ENCODE peak calls at places on chromosomes 1 and 21, in five cellular contexts. One of them, this sample, is unnamed.

GRCh38 chr1:226864311-226864710 is 6.1 kb upstream of the PSEN2 start:
- DNase-seq in endothelial cell of umbilical vein: no peak
- DNase-seq in AG04450: no peak
- DNase-seq in foreskin keratinocyte: no peak
- DNase-seq in heart right ventricle: no peak
- DNase-seq in this sample: no peak

GRCh38 chr1:73800376-73800775 is 397.6 kb downstream of the LRRIQ3 start:
- DNase-seq in endothelial cell of umbilical vein: no peak
- DNase-seq in AG04450: no peak
- DNase-seq in foreskin keratinocyte: peak; percentile 9
- DNase-seq in heart right ventricle: no peak
- DNase-seq in this sample: peak; percentile 8

GRCh38 chr1:148318123-148318899 is 164.8 kb downstream of the PPIAL4G start:
- DNase-seq in endothelial cell of umbilical vein: no peak
- DNase-seq in AG04450: no peak
- DNase-seq in foreskin keratinocyte: no peak
- DNase-seq in heart right ventricle: peak; percentile 23
- DNase-seq in this sample: no peak

GRCh38 chr21:15276243-15276642 is 211.4 kb upstream of the NRIP1 start:
- DNase-seq in endothelial cell of umbilical vein: no peak
- DNase-seq in AG04450: no peak
- DNase-seq in foreskin keratinocyte: no peak
- DNase-seq in heart right ventricle: no peak
- DNase-seq in this sample: no peak

GRCh38 chr21:39885119-39885848 is 18.0 kb downstream of the PCP4 start:
- DNase-seq in endothelial cell of umbilical vein: no peak
- DNase-seq in AG04450: no peak
- DNase-seq in foreskin keratinocyte: no peak
- DNase-seq in heart right ventricle: peak; percentile 52
- DNase-seq in this sample: no peak

GRCh38 chr1:41681331-41682136 is 197.1 kb upstream of the EDN2 start:
- DNase-seq in endothelial cell of umbilical vein: no peak
- DNase-seq in AG04450: no peak
- DNase-seq in foreskin keratinocyte: no peak
- DNase-seq in heart right ventricle: peak; percentile 26
- DNase-seq in this sample: no peak

GRCh38 chr1:48246727-48247126 is 24.2 kb downstream of the SLC5A9 start:
- DNase-seq in endothelial cell of umbilical vein: no peak
- DNase-seq in AG04450: no peak
- DNase-seq in foreskin keratinocyte: no peak
- DNase-seq in heart right ventricle: peak; percentile 52
- DNase-seq in this sample: no peak

GRCh38 chr1:171251042-171251740 is 2.9 kb downstream of the FMO1 start:
- DNase-seq in endothelial cell of umbilical vein: peak; percentile 16
- DNase-seq in AG04450: no peak
- DNase-seq in foreskin keratinocyte: no peak
- DNase-seq in heart right ventricle: no peak
- DNase-seq in this sample: peak; percentile 25

GRCh38 chr1:67716800-67717199 is 31.8 kb downstream of the GADD45A start:
- DNase-seq in endothelial cell of umbilical vein: no peak
- DNase-seq in AG04450: no peak
- DNase-seq in foreskin keratinocyte: peak; percentile 53
- DNase-seq in heart right ventricle: no peak
- DNase-seq in this sample: peak; percentile 48

GRCh38 chr1:85296980-85297379 is 20.5 kb upstream of the BCL10 start:
- DNase-seq in endothelial cell of umbilical vein: peak; percentile 28
- DNase-seq in AG04450: no peak
- DNase-seq in foreskin keratinocyte: peak; percentile 68
- DNase-seq in heart right ventricle: no peak
- DNase-seq in this sample: no peak

GRCh38 chr1:223802602-223803001 is 43.1 kb downstream of the TP53BP2 start:
- DNase-seq in endothelial cell of umbilical vein: no peak
- DNase-seq in AG04450: no peak
- DNase-seq in foreskin keratinocyte: no peak
- DNase-seq in heart right ventricle: no peak
- DNase-seq in this sample: no peak

GRCh38 chr1:223802032-223802431 is 43.7 kb downstream of the TP53BP2 start:
- DNase-seq in endothelial cell of umbilical vein: no peak
- DNase-seq in AG04450: no peak
- DNase-seq in foreskin keratinocyte: no peak
- DNase-seq in heart right ventricle: no peak
- DNase-seq in this sample: no peak

DNA sequence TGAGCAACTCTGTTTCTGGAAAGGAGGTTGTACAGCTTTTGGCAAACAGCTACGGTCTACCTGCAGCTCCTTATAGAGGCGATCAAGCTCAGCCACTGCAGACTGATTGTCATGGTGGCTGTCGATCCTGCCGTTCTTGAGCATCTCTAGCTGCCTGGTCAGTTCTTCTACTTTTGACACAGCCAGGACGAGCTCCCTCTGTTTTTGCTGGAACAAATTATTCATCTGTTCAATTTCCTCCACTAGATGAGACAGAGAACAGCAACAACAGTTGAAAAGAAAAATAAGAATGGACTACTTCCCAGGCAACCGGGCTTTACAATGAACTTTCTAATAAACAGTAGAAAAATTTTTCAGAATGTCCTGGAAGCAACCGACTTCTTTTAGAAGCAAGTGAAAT is 42.5 kb downstream of the TP53BP2 start:
- DNase-seq in endothelial cell of umbilical vein: no peak
- DNase-seq in AG04450: no peak
- DNase-seq in foreskin keratinocyte: no peak
- DNase-seq in heart right ventricle: no peak
- DNase-seq in this sample: no peak
- H3K27ac ChIP-seq in endothelial cell of umbilical vein: no peak overlapping the region
- H3K27ac ChIP-seq in AG04450: no peak overlapping the region
- H3K27ac ChIP-seq in foreskin keratinocyte: no peak overlapping the region
- H3K27ac ChIP-seq in heart right ventricle: no peak overlapping the region
- H3K27ac ChIP-seq in this sample: no peak overlapping the region

GRCh38 chr1:156726549-156727226 is 1.6 kb upstream of the METTL25B start:
- DNase-seq in endothelial cell of umbilical vein: peak; percentile 62
- DNase-seq in AG04450: no peak
- DNase-seq in foreskin keratinocyte: no peak
- DNase-seq in heart right ventricle: no peak
- DNase-seq in this sample: peak; percentile 78
- TF ChIP-seq CTCF in endothelial cell of umbilical vein: peak; percentile 69
- TF ChIP-seq CTCF in AG04450: peak; percentile 71
- TF ChIP-seq CTCF in foreskin keratinocyte: peak; percentile 77
- TF ChIP-seq CTCF in heart right ventricle: peak; percentile 55
- TF ChIP-seq CTCF in this sample: no peak

GRCh38 chr1:21707086-21707840 is 38.1 kb upstream of the RAP1GAP start:
- DNase-seq in endothelial cell of umbilical vein: peak; percentile 68
- DNase-seq in AG04450: no peak
- DNase-seq in foreskin keratinocyte: no peak
- DNase-seq in heart right ventricle: no peak
- DNase-seq in this sample: no peak
- H3K27ac ChIP-seq in endothelial cell of umbilical vein: no peak overlapping the region
- H3K27ac ChIP-seq in AG04450: no peak overlapping the region
- H3K27ac ChIP-seq in foreskin keratinocyte: no peak overlapping the region
- H3K27ac ChIP-seq in heart right ventricle: no peak overlapping the region
- H3K27ac ChIP-seq in this sample: no peak overlapping the region

GRCh38 chr1:225815526-225816178 is 5.7 kb downstream of the EPHX1 start:
- DNase-seq in endothelial cell of umbilical vein: no peak
- DNase-seq in AG04450: no peak
- DNase-seq in foreskin keratinocyte: no peak
- DNase-seq in heart right ventricle: no peak
- DNase-seq in this sample: no peak
- TF ChIP-seq CTCF in endothelial cell of umbilical vein: no peak
- TF ChIP-seq CTCF in AG04450: no peak
- TF ChIP-seq CTCF in foreskin keratinocyte: no peak
- TF ChIP-seq CTCF in heart right ventricle: no peak
- TF ChIP-seq CTCF in this sample: no peak

GRCh38 chr21:27693376-27693775 is 726.5 kb upstream of the ADAMTS5 start:
- DNase-seq in endothelial cell of umbilical vein: no peak
- DNase-seq in AG04450: no peak
- DNase-seq in foreskin keratinocyte: peak; percentile 96
- DNase-seq in heart right ventricle: no peak
- DNase-seq in this sample: peak; percentile 74
- H3K27ac ChIP-seq in endothelial cell of umbilical vein: no peak overlapping the region
- H3K27ac ChIP-seq in AG04450: no peak overlapping the region
- H3K27ac ChIP-seq in foreskin keratinocyte: peak overlapping the region; percentile 97
- H3K27ac ChIP-seq in heart right ventricle: no peak overlapping the region
- H3K27ac ChIP-seq in this sample: no peak overlapping the region

GRCh38 chr1:59926381-59927243 is at the start of gene CYP2J2:
- DNase-seq in endothelial cell of umbilical vein: peak; percentile 36
- DNase-seq in AG04450: no peak
- DNase-seq in foreskin keratinocyte: no peak
- DNase-seq in heart right ventricle: peak; percentile 70
- DNase-seq in this sample: peak; percentile 38
- TF ChIP-seq CTCF in endothelial cell of umbilical vein: no peak
- TF ChIP-seq CTCF in AG04450: no peak
- TF ChIP-seq CTCF in foreskin keratinocyte: no peak
- TF ChIP-seq CTCF in heart right ventricle: no peak
- TF ChIP-seq CTCF in this sample: no peak

GRCh38 chr1:16394977-16395376 is 27.9 kb downstream of the SZRD1 start:
- DNase-seq in endothelial cell of umbilical vein: no peak
- DNase-seq in AG04450: no peak
- DNase-seq in foreskin keratinocyte: no peak
- DNase-seq in heart right ventricle: no peak
- DNase-seq in this sample: no peak

GRCh38 chr1:16393255-16394177 is 26.5 kb downstream of the SZRD1 start:
- DNase-seq in endothelial cell of umbilical vein: no peak
- DNase-seq in AG04450: no peak
- DNase-seq in foreskin keratinocyte: no peak
- DNase-seq in heart right ventricle: no peak
- DNase-seq in this sample: no peak

GRCh38 chr1:16392740-16393139 is 25.7 kb downstream of the SZRD1 start:
- DNase-seq in endothelial cell of umbilical vein: no peak
- DNase-seq in AG04450: no peak
- DNase-seq in foreskin keratinocyte: no peak
- DNase-seq in heart right ventricle: no peak
- DNase-seq in this sample: no peak

GRCh38 chr1:16394178-16394521 is 27.1 kb downstream of the SZRD1 start:
- DNase-seq in endothelial cell of umbilical vein: no peak
- DNase-seq in AG04450: no peak
- DNase-seq in foreskin keratinocyte: no peak
- DNase-seq in heart right ventricle: no peak
- DNase-seq in this sample: no peak

DNA sequence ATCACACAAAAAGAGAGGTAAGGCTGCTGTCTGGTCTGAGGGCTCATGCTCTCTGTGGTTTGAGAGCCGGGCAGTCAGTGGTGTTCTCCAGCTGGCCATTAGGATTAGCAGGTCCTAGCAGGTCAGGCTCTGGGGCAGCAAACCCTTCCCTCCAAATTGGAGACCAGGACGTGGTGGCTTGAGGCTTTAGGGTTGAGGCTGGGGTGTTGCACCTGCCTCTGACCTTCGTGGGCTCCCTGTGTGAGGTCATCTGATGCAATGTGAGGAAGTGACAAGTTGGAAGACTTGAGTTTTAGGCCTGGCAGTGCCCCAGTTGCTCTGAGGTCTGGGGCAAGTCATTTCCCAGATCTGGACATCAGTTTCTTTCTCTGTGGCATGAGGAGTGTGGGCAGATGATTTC is 24.4 kb downstream of the SZRD1 start:
- DNase-seq in endothelial cell of umbilical vein: no peak
- DNase-seq in AG04450: no peak
- DNase-seq in foreskin keratinocyte: no peak
- DNase-seq in heart right ventricle: no peak
- DNase-seq in this sample: no peak
- H3K27ac ChIP-seq in endothelial cell of umbilical vein: no peak overlapping the region
- H3K27ac ChIP-seq in AG04450: no peak overlapping the region
- H3K27ac ChIP-seq in foreskin keratinocyte: no peak overlapping the region
- H3K27ac ChIP-seq in heart right ventricle: no peak overlapping the region
- H3K27ac ChIP-seq in this sample: peak overlapping the region; percentile 55

This sample was measured in RWPE1.